ENCODE peak calls at places on chromosome 16, in six cellular contexts. A is kidney epithelial cell, Z is NT2/D1, J is stomach, N is H9, V is right lobe of liver. I is an unnamed sample. For H3K27me3, the result is how much of the 10 kb centered on the place peaks cover.

GRCh38 chr16:51430716-51431369 is 279.8 kb upstream of the SALL1 start:
- DNase-seq in V (no peak), A (no peak), Z (no peak), N (no peak), J (no peak), I (no peak)

GRCh38 chr16:15046692-15047376 is 9.0 kb downstream of the NTAN1 start:
- DNase-seq in V (no peak), N (no peak), Z (no peak), A (no peak), J (no peak), I (no peak)

GRCh38 chr16:3175157-3176153 is 12.5 kb upstream of the OR1F1 start:
- DNase-seq in A (no peak), Z (no peak), J (no peak), N (peak), V (no peak), I (peak)

GRCh38 chr16:72848759-72849664 is 198.9 kb downstream of the ZFHX3 start:
- DNase-seq in J (peak), N (no peak), Z (no peak), A (peak), V (peak), I (peak)

GRCh38 chr16:49959552-49960277 is 65.3 kb upstream of the CNEP1R1 start:
- DNase-seq in V (no peak), Z (no peak), A (no peak), J (no peak), N (no peak), I (no peak)

GRCh38 chr16:83046664-83047063 is 419.9 kb downstream of the CDH13 start:
- DNase-seq in V (no peak), J (no peak), Z (no peak), N (no peak), A (no peak), I (no peak)

GRCh38 chr16:69501956-69502457 is 63.8 kb upstream of the NFAT5 start:
- DNase-seq in Z (no peak), J (no peak), N (no peak), V (no peak), A (no peak), I (no peak)

GRCh38 chr16:49910761-49911160 is 54.8 kb upstream of the ZNF423 start:
- DNase-seq in A (no peak), N (no peak), Z (no peak), V (no peak), J (no peak), I (no peak)

GRCh38 chr16:69150146-69150865 is 17.9 kb downstream of the UTP4 start:
- DNase-seq in N (peak), A (no peak), J (peak), Z (no peak), V (peak), I (no peak)

GRCh38 chr16:64392456-64392855 is 729.4 kb downstream of the CDH11 start:
- DNase-seq in V (no peak), J (no peak), N (no peak), A (no peak), Z (no peak), I (no peak)

GRCh38 chr16:3183445-3184139 is 4.4 kb upstream of the OR1F1 start:
- DNase-seq in Z (no peak), J (no peak), V (no peak), N (peak), A (no peak), I (no peak)

GRCh38 chr16:57889960-57890751 is 80.8 kb downstream of the CNGB1 start:
- DNase-seq in A (no peak), V (no peak), N (no peak), Z (no peak), J (no peak), I (no peak)

GRCh38 chr16:57026778-57027062 is 37.4 kb downstream of the NLRC5 start:
- DNase-seq in N (no peak), V (no peak), Z (no peak), J (no peak), A (no peak), I (no peak)

GRCh38 chr16:84131118-84131517 is 13.9 kb downstream of the HSDL1 start:
- DNase-seq in A (no peak), V (no peak), Z (no peak), N (no peak), J (no peak), I (no peak)

GRCh38 chr16:3951861-3952332 is 71.4 kb upstream of the CREBBP start:
- DNase-seq in V (no peak), A (no peak), J (no peak), N (no peak), Z (no peak), I (no peak)

GRCh38 chr16:77183137-77183536 is 7.9 kb upstream of the MON1B start:
- DNase-seq in V (no peak), A (no peak), N (no peak), Z (no peak), J (no peak), I (peak)

GRCh38 chr16:85878407-85878806 is 20.6 kb upstream of the IRF8 start:
- DNase-seq in J (no peak), A (no peak), V (no peak), N (peak), Z (no peak), I (no peak)

GRCh38 chr16:74726736-74727135 is 26.1 kb upstream of the MLKL start:
- DNase-seq in N (peak), J (no peak), V (no peak), A (no peak), Z (no peak), I (no peak)

GRCh38 chr16:83374951-83375350 is 432.8 kb upstream of the HSBP1 start:
- DNase-seq in Z (no peak), V (no peak), J (no peak), N (no peak), A (no peak), I (no peak)

GRCh38 chr16:85916141-85916890 is 17.4 kb downstream of the IRF8 start:
- DNase-seq in V (peak), J (peak), A (no peak), N (no peak), Z (no peak), I (no peak)

GRCh38 chr16:4404247-4404966 is 12.0 kb downstream of the CORO7 start:
- DNase-seq in J (peak), Z (peak), V (peak), N (peak), A (no peak), I (no peak)

GRCh38 chr16:72876981-72877373 is 171.0 kb downstream of the ZFHX3 start:
- DNase-seq in V (no peak), J (no peak), A (no peak), N (no peak), Z (no peak), I (no peak)

DNA sequence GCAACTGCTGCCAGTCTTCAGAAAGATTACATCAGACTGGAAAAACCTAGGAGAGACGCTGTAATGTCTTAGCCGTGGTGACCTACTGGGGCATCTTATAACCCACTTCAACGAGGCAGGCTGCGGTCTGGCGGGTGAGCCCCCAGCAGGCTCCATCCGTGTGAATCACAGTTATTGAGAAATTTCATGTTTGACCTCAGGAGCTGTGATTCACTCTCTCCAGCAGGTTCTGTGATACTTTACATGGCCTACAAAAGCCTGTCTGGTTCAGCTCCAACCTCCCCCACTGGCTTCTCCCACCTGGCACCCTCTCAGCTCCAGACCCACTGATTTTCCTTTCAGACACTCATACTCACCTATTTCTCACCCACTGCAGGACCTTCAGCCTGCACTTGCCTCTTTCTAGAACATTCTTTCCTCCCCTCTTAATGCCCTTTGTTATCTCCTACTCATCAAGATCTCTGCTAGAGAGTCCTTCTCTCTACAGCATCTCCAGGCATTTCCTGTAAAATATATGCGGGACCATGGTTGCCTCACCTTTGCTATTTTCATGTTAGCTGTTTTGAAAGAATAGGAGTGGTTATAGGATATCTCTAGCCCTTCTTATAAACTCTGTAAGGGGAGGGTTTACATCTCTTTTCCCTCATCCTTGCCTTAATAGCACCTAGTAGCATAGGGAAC is 227.9 kb downstream of the MAF start:
- DNase-seq in N (no peak), A (peak), V (no peak), J (no peak), Z (no peak), I (no peak)
- H3K27me3 ChIP-seq in N (under half), A (under half), V (under half), J (under half), Z (under half), I (under half)

GRCh38 chr16:30027588-30028437 is 3.3 kb downstream of the TLCD3B start:
- DNase-seq in J (no peak), V (no peak), A (no peak), Z (no peak), N (no peak), I (no peak)
- H3K27me3 ChIP-seq in J (half or more), V (under half), A (half or more), Z (under half), N (under half), I (under half)

GRCh38 chr16:1906846-1907165 is 11.4 kb downstream of the HS3ST6 start:
- DNase-seq in A (no peak), Z (no peak), N (no peak), J (no peak), V (no peak), I (no peak)

GRCh38 chr16:1903220-1903574 is 15.0 kb downstream of the HS3ST6 start:
- DNase-seq in Z (no peak), J (no peak), N (no peak), A (no peak), V (no peak), I (no peak)

GRCh38 chr16:1902547-1903219 is 15.5 kb downstream of the HS3ST6 start:
- DNase-seq in J (no peak), A (no peak), V (no peak), Z (no peak), N (no peak), I (no peak)

GRCh38 chr16:1906052-1906845 is 12.0 kb downstream of the HS3ST6 start:
- DNase-seq in A (no peak), V (no peak), Z (no peak), N (peak), J (no peak), I (no peak)

GRCh38 chr16:1903845-1904820 is 14.1 kb downstream of the HS3ST6 start:
- DNase-seq in J (no peak), N (no peak), V (no peak), A (no peak), Z (no peak), I (no peak)
- H3K27me3 ChIP-seq in J (under half), N (under half), V (under half), A (under half), Z (under half), I (under half)

DNA sequence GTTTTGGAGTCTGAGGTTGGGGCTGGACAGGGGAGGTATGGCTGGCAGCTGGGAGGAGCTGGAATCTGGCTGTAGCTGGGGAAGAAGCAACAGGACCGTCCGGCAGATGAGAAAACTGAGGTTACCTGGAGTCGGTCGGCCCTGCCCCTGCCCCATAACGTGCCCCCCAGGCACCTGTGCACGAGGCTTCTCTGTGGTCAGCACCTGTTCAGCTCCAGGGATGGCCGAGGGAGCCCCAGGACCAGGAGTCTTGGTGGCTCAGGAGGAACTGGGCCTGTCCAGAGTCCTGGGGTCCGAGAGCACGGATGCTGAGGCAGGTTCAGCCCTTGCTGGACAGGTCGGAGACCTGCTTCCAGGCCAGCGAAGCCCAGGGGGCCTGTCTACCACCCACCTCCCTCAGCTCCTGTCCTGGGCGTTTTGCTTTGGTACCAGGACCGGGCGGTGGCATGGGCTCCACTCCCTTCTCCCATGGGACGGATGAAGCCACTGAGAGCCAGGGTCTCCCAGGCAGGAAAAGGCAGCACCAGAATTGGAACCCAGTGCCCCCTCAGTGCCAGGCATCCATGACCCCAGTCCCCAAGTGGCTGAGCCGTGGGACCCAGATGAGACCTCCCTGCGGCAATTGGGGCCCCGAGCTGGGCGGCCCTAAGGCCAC is 17.1 kb upstream of the CBFA2T3 start:
- DNase-seq in J (no peak), N (no peak), Z (no peak), A (no peak), V (no peak), I (no peak)
- H3K27me3 ChIP-seq in J (under half), N (under half), Z (under half), A (under half), V (under half), I (under half)

DNA sequence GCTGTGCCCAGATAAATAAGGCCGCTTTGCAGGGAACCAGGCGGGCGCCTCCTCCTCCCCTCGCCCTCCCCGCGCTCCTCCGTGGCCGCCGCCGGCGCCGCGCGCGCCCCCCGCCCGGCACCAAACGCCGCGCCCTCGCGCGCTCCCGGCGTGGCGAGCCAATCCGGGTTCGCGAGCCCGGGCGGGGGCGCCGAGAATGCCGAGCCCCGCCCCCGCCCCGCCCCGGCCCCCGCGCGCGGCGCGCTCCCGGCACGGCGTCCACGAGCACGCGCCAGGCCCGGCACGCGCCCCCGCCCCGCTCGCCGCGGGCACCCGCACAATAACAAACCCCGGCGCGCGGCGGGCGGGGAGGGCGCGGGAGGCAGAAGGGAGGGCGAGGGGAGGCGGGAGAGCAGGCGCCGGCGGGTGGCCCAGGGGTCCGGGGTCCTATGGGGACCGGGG is at the start of gene FBXL16:
- DNase-seq in A (no peak), N (no peak), Z (no peak), J (no peak), V (no peak), I (no peak)
- H3K27me3 ChIP-seq in A (half or more), N (half or more), Z (half or more), J (half or more), V (under half), I (half or more)

GRCh38 chr16:71384073-71384724 is 25.7 kb downstream of the CALB2 start:
- DNase-seq in Z (no peak), N (no peak), V (no peak), A (no peak), J (no peak), I (no peak)
- H3K27me3 ChIP-seq in Z (under half), N (under half), V (under half), A (under half), J (under half), I (under half)

GRCh38 chr16:78780808-78781207 is 681.4 kb downstream of the WWOX start:
- DNase-seq in Z (no peak), V (no peak), A (no peak), N (no peak), J (no peak), I (no peak)

GRCh38 chr16:78782572-78782971 is 683.1 kb downstream of the WWOX start:
- DNase-seq in V (no peak), J (no peak), A (no peak), N (no peak), Z (no peak), I (no peak)

GRCh38 chr16:78775161-78775561 is 675.7 kb downstream of the WWOX start:
- DNase-seq in A (no peak), N (no peak), Z (no peak), V (no peak), J (no peak), I (no peak)

GRCh38 chr16:78783570-78784079 is 684.2 kb downstream of the WWOX start:
- DNase-seq in N (no peak), Z (no peak), A (no peak), V (no peak), J (no peak), I (no peak)

GRCh38 chr16:78778724-78779004 is 679.2 kb downstream of the WWOX start:
- DNase-seq in N (no peak), J (no peak), Z (no peak), V (no peak), A (no peak), I (no peak)
- H3K27me3 ChIP-seq in N (under half), J (under half), Z (under half), V (under half), A (under half), I (under half)

GRCh38 chr16:87648236-87648635 is 45.9 kb downstream of the JPH3 start:
- DNase-seq in V (no peak), A (no peak), N (no peak), J (no peak), Z (no peak), I (no peak)
- H3K27me3 ChIP-seq in V (under half), A (under half), N (under half), J (under half), Z (under half), I (half or more)

DNA sequence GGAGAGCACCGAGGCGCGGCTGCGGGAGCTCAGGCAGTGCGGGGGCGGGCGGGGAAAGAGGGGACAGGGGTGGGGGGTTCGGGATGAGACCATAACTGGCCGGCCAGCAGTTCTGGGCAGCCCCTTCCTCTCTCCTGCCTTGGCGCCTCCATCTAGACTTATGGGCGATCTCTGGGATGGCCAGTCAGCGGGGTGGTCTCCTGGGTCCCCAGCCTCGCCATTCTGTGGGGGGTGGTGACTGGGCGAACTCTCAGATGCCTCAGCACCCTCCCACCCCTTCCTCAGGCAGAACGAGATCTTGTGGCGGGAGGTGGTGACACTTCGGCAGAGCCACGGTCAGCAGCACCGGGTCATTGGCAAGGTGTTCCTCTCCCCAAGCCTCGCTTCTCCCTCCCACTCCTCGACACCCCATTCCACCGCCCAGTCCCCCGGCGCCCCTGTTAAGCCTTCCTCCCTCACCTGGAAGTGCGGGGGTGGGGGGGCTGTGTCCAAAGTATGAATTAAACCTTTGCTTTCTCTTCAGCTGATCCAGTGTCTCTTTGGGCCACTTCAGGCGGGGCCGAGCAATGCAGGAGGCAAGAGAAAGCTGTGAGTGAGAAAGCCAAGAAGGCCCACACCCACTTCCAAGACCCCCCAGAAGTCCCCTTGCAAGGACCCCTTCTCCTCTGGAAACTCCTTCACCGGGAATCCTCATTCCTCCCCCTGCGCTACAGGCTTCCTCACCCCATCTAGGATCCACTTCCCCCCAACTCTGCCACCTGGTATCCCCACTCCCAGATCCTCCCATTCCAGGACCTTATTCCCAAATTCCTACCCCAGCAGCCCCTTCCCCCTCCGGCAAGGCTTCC is 1.7 kb downstream of the HSF4 start:
- DNase-seq in Z (no peak), V (no peak), N (no peak), A (no peak), J (no peak), I (no peak)
- H3K27me3 ChIP-seq in Z (half or more), V (under half), N (half or more), A (half or more), J (under half), I (under half)

GRCh38 chr16:12763517-12763916 is 40.2 kb downstream of the CPPED1 start:
- DNase-seq in J (peak), Z (no peak), V (no peak), A (no peak), N (no peak), I (no peak)
- H3K27me3 ChIP-seq in J (under half), Z (under half), V (under half), A (under half), N (under half), I (under half)